ENCODE peak calls at places on chromosomes 2 and 18, in four cellular contexts. O is HTR-8/SVneo, X is retinal pigment epithelial cell, B is endodermal cell. U is an unnamed sample.

GRCh38 chr2:109612991-109613921 is 510 bp downstream of the SEPTIN10 start:
- DNase-seq in O (no peak), B (peak; percentile 66), X (no peak), U (peak; percentile 56)

GRCh38 chr2:23553561-23553960 is 168.6 kb downstream of the KLHL29 start:
- DNase-seq in B (no peak), O (no peak), X (no peak), U (no peak)

GRCh38 chr2:40479995-40480525 is 28.2 kb upstream of the SLC8A1 start:
- DNase-seq in B (no peak), X (no peak), O (no peak), U (no peak)

GRCh38 chr2:11473604-11474440 is 7.9 kb upstream of the E2F6 start:
- DNase-seq in O (no peak), X (no peak), B (no peak), U (no peak)

GRCh38 chr2:64259301-64259700 is 115.1 kb upstream of the PELI1 start:
- DNase-seq in X (no peak), O (no peak), B (no peak), U (no peak)

GRCh38 chr2:60531638-60532216 is 21.7 kb downstream of the BCL11A start:
- DNase-seq in O (no peak), B (peak; percentile 80), X (no peak), U (no peak)

GRCh38 chr2:72755647-72756423 is 70.0 kb downstream of the EXOC6B start:
- DNase-seq in O (no peak), X (no peak), B (no peak), U (no peak)

GRCh38 chr18:55821219-55821618 is 233.2 kb upstream of the TCF4 start:
- DNase-seq in B (no peak), O (no peak), X (no peak), U (no peak)

GRCh38 chr2:225464346-225465025 is 65.0 kb downstream of the NYAP2 start:
- DNase-seq in B (no peak), O (no peak), X (no peak), U (no peak)

GRCh38 chr2:181324912-181325311 is 132.3 kb upstream of the ITGA4 start:
- DNase-seq in O (no peak), B (no peak), X (no peak), U (no peak)

GRCh38 chr2:160210599-160211138 is 10.6 kb upstream of the ITGB6 start:
- DNase-seq in X (peak; percentile 63), B (peak; percentile 94), O (no peak), U (peak; percentile 67)

GRCh38 chr2:174836345-174836999 is 72.2 kb upstream of the CHRNA1 start:
- DNase-seq in B (no peak), X (peak; percentile 81), O (peak; percentile 65), U (peak; percentile 84)

GRCh38 chr2:85642725-85643124 is 25.3 kb downstream of the SFTPB start:
- DNase-seq in B (no peak), X (no peak), O (no peak), U (no peak)

GRCh38 chr18:43161528-43161927 is 46.0 kb upstream of the RIT2 start:
- DNase-seq in X (no peak), O (no peak), B (no peak), U (no peak)

GRCh38 chr2:190404487-190404886 is 3.7 kb upstream of the MFSD6 start:
- DNase-seq in B (peak; percentile 56), O (no peak), X (no peak), U (no peak)

GRCh38 chr18:61797691-61798590 is 94.9 kb downstream of the RNF152 start:
- DNase-seq in B (no peak), O (no peak), X (no peak), U (no peak)

GRCh38 chr18:832085-832681 is 20.1 kb upstream of the YES1 start:
- DNase-seq in X (no peak), O (no peak), B (peak; percentile 93), U (no peak)

GRCh38 chr2:54424555-54425163 is 31.5 kb upstream of the SPTBN1 start:
- DNase-seq in X (no peak), B (no peak), O (no peak), U (no peak)

GRCh38 chr2:105411720-105412407 is 13.0 kb upstream of the FHL2 start:
- DNase-seq in X (no peak), B (no peak), O (no peak), U (no peak)

GRCh38 chr2:223613017-223613950 is 11.1 kb upstream of the SCG2 start:
- DNase-seq in X (peak; percentile 96), O (peak; percentile 91), B (peak; percentile 93), U (peak; percentile 79)

GRCh38 chr2:144705328-144706245 is 185.7 kb upstream of the ZEB2 start:
- DNase-seq in O (no peak), B (no peak), X (no peak), U (peak; percentile 4)

GRCh38 chr2:160227252-160227651 is 27.2 kb upstream of the ITGB6 start:
- DNase-seq in O (no peak), X (no peak), B (no peak), U (peak; percentile 32)

GRCh38 chr18:2240311-2240705 is 331.0 kb downstream of the METTL4 start:
- DNase-seq in X (no peak), B (no peak), O (no peak), U (no peak)

GRCh38 chr18:23879966-23880565 is 134.5 kb upstream of the TTC39C start:
- DNase-seq in O (no peak), X (no peak), B (no peak), U (no peak)